ENCODE peak calls at places on chromosomes 7 and 10, in four cellular contexts. I is A549, Q is upper lobe of left lung, S is sigmoid colon. G is an unnamed sample.
A peak's percentile ranks its signal among the peaks of the same experiment; 100 is the strongest.

GRCh38 chr10:79269969-79270368 is 77.3 kb upstream of the PPIF start:
- DNase-seq in I (no peak), Q (no peak), S (no peak), G (no peak)

GRCh38 chr10:126229701-126230100 is 158.6 kb downstream of the ADAM12 start:
- DNase-seq in I (no peak), Q (no peak), S (no peak), G (no peak)

GRCh38 chr7:20474244-20474643 is 141.2 kb upstream of the ABCB5 start:
- DNase-seq in I (no peak), Q (no peak), S (no peak), G (no peak)

GRCh38 chr7:84629216-84629615 is 434.6 kb upstream of the SEMA3A start:
- DNase-seq in I (no peak), Q (no peak), S (no peak), G (no peak)

GRCh38 chr10:133104076-133104965 is 16.6 kb downstream of the ADGRA1 start:
- DNase-seq in I (no peak), Q (no peak), S (no peak), G (no peak)

GRCh38 chr10:45505336-45505735 is 131.3 kb downstream of the ALOX5 start:
- DNase-seq in I (no peak), Q (no peak), S (no peak), G (no peak)

GRCh38 chr10:6667679-6668270 is 87.7 kb upstream of the PRKCQ start:
- DNase-seq in I (peak; percentile 33), Q (no peak), S (no peak), G (no peak)

GRCh38 chr10:78744521-78745090 is 324.2 kb upstream of the ZMIZ1 start:
- DNase-seq in I (no peak), Q (no peak), S (no peak), G (no peak)

GRCh38 chr10:35027567-35027966 is 62.6 kb downstream of the CUL2 start:
- DNase-seq in I (no peak), Q (no peak), S (no peak), G (no peak)

GRCh38 chr10:8084799-8085198 is 30.3 kb downstream of the GATA3 start:
- DNase-seq in I (no peak), Q (no peak), S (peak; percentile 3), G (no peak)

GRCh38 chr10:24721254-24722106 is 2.2 kb downstream of the ARHGAP21 start:
- DNase-seq in I (peak; percentile 20), Q (peak; percentile 40), S (peak; percentile 72), G (peak; percentile 84)

GRCh38 chr7:128904381-128905197 is 5.9 kb downstream of the KCP start:
- DNase-seq in I (peak; percentile 60), Q (no peak), S (peak; percentile 50), G (peak; percentile 46)

GRCh38 chr10:45001382-45002148 is 842 bp downstream of the ZNF22 start:
- DNase-seq in I (peak; percentile 15), Q (peak; percentile 81), S (peak; percentile 83), G (no peak)

GRCh38 chr10:102352066-102352715 is 43.3 kb upstream of the NFKB2 start:
- DNase-seq in I (peak; percentile 68), Q (peak; percentile 38), S (peak; percentile 70), G (no peak)

GRCh38 chr7:46705416-46706255 is 784.6 kb upstream of the IGFBP3 start:
- DNase-seq in I (no peak), Q (no peak), S (no peak), G (no peak)

GRCh38 chr7:33650828-33651227 is 254.5 kb upstream of the BMPER start:
- DNase-seq in I (no peak), Q (no peak), S (no peak), G (no peak)

GRCh38 chr10:69801094-69801433 is 642 bp upstream of the COL13A1 start:
- DNase-seq in I (peak; percentile 88), Q (peak; percentile 35), S (peak; percentile 72), G (no peak)

GRCh38 chr10:115932099-115932498 is 340.9 kb downstream of the GFRA1 start:
- DNase-seq in I (no peak), Q (no peak), S (no peak), G (no peak)

GRCh38 chr10:133283931-133284330 is 7.3 kb upstream of the ADAM8 start:
- DNase-seq in I (no peak), Q (no peak), S (no peak), G (no peak)

GRCh38 chr10:92834981-92835380 is 13.3 kb upstream of the EXOC6 start:
- DNase-seq in I (no peak), Q (no peak), S (no peak), G (no peak)

GRCh38 chr10:5470062-5470751 is 29.2 kb downstream of the CALML5 start:
- DNase-seq in I (no peak), Q (no peak), S (no peak), G (no peak)

GRCh38 chr7:45082831-45083331 is 5.9 kb downstream of the NACAD start:
- DNase-seq in I (no peak), Q (no peak), S (peak; percentile 63), G (no peak)

GRCh38 chr10:5608608-5609270 is 57.7 kb downstream of the ASB13 start:
- DNase-seq in I (no peak), Q (no peak), S (no peak), G (no peak)

GRCh38 chr10:113060221-113061053 is 110.4 kb downstream of the TCF7L2 start:
- DNase-seq in I (no peak), Q (peak; percentile 35), S (peak; percentile 68), G (peak; percentile 86)

GRCh38 chr7:97126483-97127171 is 9.1 kb downstream of the SDHAF3 start:
- DNase-seq in I (no peak), Q (no peak), S (no peak), G (no peak)

GRCh38 chr7:140671966-140672365 is 779 bp upstream of the ADCK2 start:
- DNase-seq in I (no peak), Q (no peak), S (peak; percentile 48), G (peak; percentile 55)

GRCh38 chr7:118072893-118073674 is 110.9 kb upstream of the LSM8 start:
- DNase-seq in I (no peak), Q (no peak), S (no peak), G (no peak)

GRCh38 chr10:61642692-61643091 is 20.0 kb upstream of the CABCOCO1 start:
- DNase-seq in I (no peak), Q (no peak), S (no peak), G (no peak)

GRCh38 chr10:30055094-30055701 is 4.2 kb downstream of the JCAD start:
- DNase-seq in I (no peak), Q (no peak), S (peak; percentile 82), G (no peak)

GRCh38 chr10:68144709-68145108 is 35.4 kb downstream of the MYPN start:
- DNase-seq in I (no peak), Q (no peak), S (no peak), G (no peak)

GRCh38 chr10:31739759-31740158 is 188.9 kb downstream of the ARHGAP12 start:
- DNase-seq in I (no peak), Q (no peak), S (no peak), G (no peak)

GRCh38 chr10:77279207-77279606 is 358.4 kb downstream of the KCNMA1 start:
- DNase-seq in I (no peak), Q (no peak), S (no peak), G (no peak)

GRCh38 chr10:133335238-133336122 is 1.2 kb downstream of the CALY start:
- DNase-seq in I (peak; percentile 63), Q (no peak), S (no peak), G (no peak)

GRCh38 chr10:126504761-126505112 is 116.5 kb upstream of the ADAM12 start:
- DNase-seq in I (no peak), Q (no peak), S (no peak), G (no peak)

GRCh38 chr7:542935-543789 is 23.5 kb upstream of the PDGFA start:
- DNase-seq in I (peak; percentile 76), Q (no peak), S (no peak), G (no peak)

GRCh38 chr10:3419719-3420495 is 247.3 kb upstream of the PITRM1 start:
- DNase-seq in I (no peak), Q (no peak), S (peak; percentile 56), G (no peak)

GRCh38 chr7:25968205-25968993 is 183.6 kb upstream of the NFE2L3 start:
- DNase-seq in I (no peak), Q (no peak), S (no peak), G (no peak)

DNA sequence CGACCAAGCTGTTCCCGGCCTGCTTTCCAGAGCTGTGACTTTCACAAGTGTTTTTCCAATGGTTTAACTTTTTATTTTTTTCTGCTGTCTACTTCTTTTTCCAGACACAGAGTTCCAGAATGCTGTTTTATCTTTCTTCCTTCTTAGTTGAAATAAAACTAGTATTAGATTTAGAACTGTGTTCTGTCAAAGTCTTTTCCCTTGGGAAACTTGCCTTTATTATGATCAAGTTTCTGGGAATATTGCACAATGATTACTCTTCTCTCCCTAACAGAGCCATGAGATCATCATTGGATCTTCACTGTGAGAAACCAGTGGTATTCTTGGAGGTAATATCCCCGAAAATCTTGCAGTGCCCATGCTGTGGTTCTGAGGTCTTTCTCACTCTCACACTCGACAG is 104.9 kb upstream of the KCND2 start:
- DNase-seq in I (no peak), Q (no peak), S (no peak), G (no peak)
- TF ChIP-seq EP300 in I (no peak), Q (no peak), S (no peak), G (no peak)

DNA sequence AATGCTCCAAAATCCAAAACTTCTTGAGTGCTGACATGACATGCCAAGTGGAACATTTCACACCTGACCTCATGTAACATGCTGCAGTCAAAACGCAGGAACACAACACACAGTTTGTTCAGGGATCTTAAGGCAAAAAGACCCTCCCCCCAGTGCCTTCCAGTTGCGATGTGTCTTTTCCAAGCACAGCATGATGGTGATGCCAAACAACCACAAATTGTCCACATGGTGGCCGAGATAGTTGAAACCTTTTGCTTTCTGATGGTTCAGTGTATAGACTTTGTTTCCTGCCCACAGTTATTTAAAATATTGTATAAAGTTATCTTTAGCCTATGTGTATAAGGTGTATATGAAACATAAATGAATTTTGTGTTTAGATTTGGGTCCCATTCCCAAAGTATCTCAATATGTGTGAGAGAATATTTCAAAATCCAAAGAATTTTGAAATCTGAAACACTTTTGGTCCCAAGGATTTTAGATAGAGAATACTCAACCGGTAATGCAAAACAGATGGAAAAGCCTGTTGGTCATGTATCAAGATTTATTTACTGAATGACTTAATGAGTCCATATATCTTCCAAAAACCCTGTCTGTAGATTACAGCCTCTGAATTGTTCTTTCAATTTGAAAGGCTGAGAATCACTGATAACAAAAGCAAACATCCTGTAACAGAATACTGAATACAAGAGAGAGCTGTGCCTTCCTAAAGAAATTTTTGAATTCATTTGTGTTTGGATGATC is 93.4 kb upstream of the OIT3 start:
- DNase-seq in I (no peak), Q (no peak), S (no peak), G (no peak)
- TF ChIP-seq EP300 in I (no peak), Q (no peak), S (no peak), G (no peak)

GRCh38 chr10:71748671-71749191 is 24.6 kb downstream of the VSIR start:
- DNase-seq in I (no peak), Q (peak; percentile 85), S (peak; percentile 86), G (no peak)
- TF ChIP-seq EP300 in I (no peak), Q (no peak), S (no peak), G (no peak)

DNA sequence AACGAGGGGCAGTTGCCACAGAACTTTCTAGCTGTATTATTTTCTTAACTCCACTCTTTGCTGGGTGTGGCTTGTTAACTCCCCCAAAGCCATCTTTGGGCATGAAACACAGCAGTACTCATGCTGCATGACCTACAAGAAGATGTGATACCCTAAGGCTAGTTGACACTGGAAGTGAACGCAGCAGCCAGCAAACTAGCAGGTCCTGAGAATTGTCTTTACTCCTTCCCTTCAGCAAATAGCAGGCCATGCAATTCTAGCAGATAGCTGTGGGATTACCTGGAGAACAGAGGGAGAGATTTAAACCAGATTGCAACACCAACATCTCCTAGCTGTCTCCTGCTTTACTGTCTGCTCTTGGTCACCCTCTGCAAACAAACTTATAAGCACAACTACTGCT is 688.0 kb upstream of the ZWINT start:
- DNase-seq in I (no peak), Q (no peak), S (no peak), G (no peak)
- TF ChIP-seq EP300 in I (no peak), Q (no peak), S (no peak), G (no peak)

G was measured in suprapubic skin.